ENCODE peak calls at places on chromosome 20, in ten cellular contexts. One of them, this sample, is unnamed.

GRCh38 chr20:47638851-47639250 is 137.2 kb downstream of the NCOA3 start:
- DNase-seq in astrocyte: no peak
- DNase-seq in HL-60: no peak
- DNase-seq in ecto neural progenitor cell: no peak
- DNase-seq in AG04450: no peak
- DNase-seq in right cardiac atrium: no peak
- DNase-seq in stimulated activated CD4-positive, alpha-beta T cell treated with anti-CD3 and anti-CD28 coated beads, Interleukin-12 subunit alpha, Interleukin-12 subunit beta, amount 100 ng/mL, for 4 hours: no peak
- DNase-seq in EH: no peak
- DNase-seq in neural progenitor cell: no peak
- DNase-seq in stimulated activated CD8-positive, alpha-beta memory T cell treated with anti-CD3 and anti-CD28 coated beads, Interleukin-4, amount 100 ng/mL, for 1 hour: no peak
- DNase-seq in this sample: no peak

GRCh38 chr20:24785141-24785924 is 163.7 kb upstream of the CST7 start:
- DNase-seq in astrocyte: peak; percentile 83
- DNase-seq in HL-60: no peak
- DNase-seq in ecto neural progenitor cell: no peak
- DNase-seq in AG04450: no peak
- DNase-seq in right cardiac atrium: no peak
- DNase-seq in stimulated activated CD4-positive, alpha-beta T cell treated with anti-CD3 and anti-CD28 coated beads, Interleukin-12 subunit alpha, Interleukin-12 subunit beta, amount 100 ng/mL, for 4 hours: no peak
- DNase-seq in EH: peak; percentile 81
- DNase-seq in neural progenitor cell: no peak
- DNase-seq in stimulated activated CD8-positive, alpha-beta memory T cell treated with anti-CD3 and anti-CD28 coated beads, Interleukin-4, amount 100 ng/mL, for 1 hour: no peak
- DNase-seq in this sample: no peak

GRCh38 chr20:3744806-3745685 is 12.6 kb downstream of the HSPA12B start:
- DNase-seq in astrocyte: peak; percentile 31
- DNase-seq in HL-60: no peak
- DNase-seq in ecto neural progenitor cell: peak; percentile 90
- DNase-seq in AG04450: no peak
- DNase-seq in right cardiac atrium: peak; percentile 86
- DNase-seq in stimulated activated CD4-positive, alpha-beta T cell treated with anti-CD3 and anti-CD28 coated beads, Interleukin-12 subunit alpha, Interleukin-12 subunit beta, amount 100 ng/mL, for 4 hours: peak; percentile 69
- DNase-seq in EH: no peak
- DNase-seq in neural progenitor cell: peak; percentile 95
- DNase-seq in stimulated activated CD8-positive, alpha-beta memory T cell treated with anti-CD3 and anti-CD28 coated beads, Interleukin-4, amount 100 ng/mL, for 1 hour: peak; percentile 39
- DNase-seq in this sample: peak; percentile 92

GRCh38 chr20:13677241-13677640 is 38.5 kb upstream of the TASP1 start:
- DNase-seq in astrocyte: no peak
- DNase-seq in HL-60: no peak
- DNase-seq in ecto neural progenitor cell: no peak
- DNase-seq in AG04450: no peak
- DNase-seq in right cardiac atrium: no peak
- DNase-seq in stimulated activated CD4-positive, alpha-beta T cell treated with anti-CD3 and anti-CD28 coated beads, Interleukin-12 subunit alpha, Interleukin-12 subunit beta, amount 100 ng/mL, for 4 hours: no peak
- DNase-seq in EH: no peak
- DNase-seq in neural progenitor cell: no peak
- DNase-seq in stimulated activated CD8-positive, alpha-beta memory T cell treated with anti-CD3 and anti-CD28 coated beads, Interleukin-4, amount 100 ng/mL, for 1 hour: no peak
- DNase-seq in this sample: no peak

GRCh38 chr20:15475483-15475882 is 1097.8 kb downstream of the KIF16B start:
- DNase-seq in astrocyte: no peak
- DNase-seq in HL-60: no peak
- DNase-seq in ecto neural progenitor cell: no peak
- DNase-seq in AG04450: no peak
- DNase-seq in right cardiac atrium: peak; percentile 87
- DNase-seq in stimulated activated CD4-positive, alpha-beta T cell treated with anti-CD3 and anti-CD28 coated beads, Interleukin-12 subunit alpha, Interleukin-12 subunit beta, amount 100 ng/mL, for 4 hours: no peak
- DNase-seq in EH: peak; percentile 24
- DNase-seq in neural progenitor cell: no peak
- DNase-seq in stimulated activated CD8-positive, alpha-beta memory T cell treated with anti-CD3 and anti-CD28 coated beads, Interleukin-4, amount 100 ng/mL, for 1 hour: no peak
- DNase-seq in this sample: no peak

GRCh38 chr20:58361549-58361948 is 27.5 kb upstream of the VAPB start:
- DNase-seq in astrocyte: peak; percentile 46
- DNase-seq in HL-60: no peak
- DNase-seq in ecto neural progenitor cell: no peak
- DNase-seq in AG04450: no peak
- DNase-seq in right cardiac atrium: no peak
- DNase-seq in stimulated activated CD4-positive, alpha-beta T cell treated with anti-CD3 and anti-CD28 coated beads, Interleukin-12 subunit alpha, Interleukin-12 subunit beta, amount 100 ng/mL, for 4 hours: no peak
- DNase-seq in EH: peak; percentile 81
- DNase-seq in neural progenitor cell: no peak
- DNase-seq in stimulated activated CD8-positive, alpha-beta memory T cell treated with anti-CD3 and anti-CD28 coated beads, Interleukin-4, amount 100 ng/mL, for 1 hour: no peak
- DNase-seq in this sample: no peak

GRCh38 chr20:6679086-6679485 is 88.4 kb upstream of the BMP2 start:
- DNase-seq in astrocyte: no peak
- DNase-seq in HL-60: no peak
- DNase-seq in ecto neural progenitor cell: no peak
- DNase-seq in AG04450: no peak
- DNase-seq in right cardiac atrium: no peak
- DNase-seq in stimulated activated CD4-positive, alpha-beta T cell treated with anti-CD3 and anti-CD28 coated beads, Interleukin-12 subunit alpha, Interleukin-12 subunit beta, amount 100 ng/mL, for 4 hours: no peak
- DNase-seq in EH: no peak
- DNase-seq in neural progenitor cell: no peak
- DNase-seq in stimulated activated CD8-positive, alpha-beta memory T cell treated with anti-CD3 and anti-CD28 coated beads, Interleukin-4, amount 100 ng/mL, for 1 hour: no peak
- DNase-seq in this sample: no peak

GRCh38 chr20:6055161-6055783 is 1.4 kb upstream of the LRRN4 start:
- DNase-seq in astrocyte: no peak
- DNase-seq in HL-60: no peak
- DNase-seq in ecto neural progenitor cell: no peak
- DNase-seq in AG04450: no peak
- DNase-seq in right cardiac atrium: no peak
- DNase-seq in stimulated activated CD4-positive, alpha-beta T cell treated with anti-CD3 and anti-CD28 coated beads, Interleukin-12 subunit alpha, Interleukin-12 subunit beta, amount 100 ng/mL, for 4 hours: no peak
- DNase-seq in EH: no peak
- DNase-seq in neural progenitor cell: no peak
- DNase-seq in stimulated activated CD8-positive, alpha-beta memory T cell treated with anti-CD3 and anti-CD28 coated beads, Interleukin-4, amount 100 ng/mL, for 1 hour: no peak
- DNase-seq in this sample: no peak

GRCh38 chr20:17620371-17621228 is 50.7 kb downstream of the DSTN start:
- DNase-seq in astrocyte: no peak
- DNase-seq in HL-60: no peak
- DNase-seq in ecto neural progenitor cell: peak; percentile 28
- DNase-seq in AG04450: no peak
- DNase-seq in right cardiac atrium: peak; percentile 60
- DNase-seq in stimulated activated CD4-positive, alpha-beta T cell treated with anti-CD3 and anti-CD28 coated beads, Interleukin-12 subunit alpha, Interleukin-12 subunit beta, amount 100 ng/mL, for 4 hours: no peak
- DNase-seq in EH: no peak
- DNase-seq in neural progenitor cell: no peak
- DNase-seq in stimulated activated CD8-positive, alpha-beta memory T cell treated with anti-CD3 and anti-CD28 coated beads, Interleukin-4, amount 100 ng/mL, for 1 hour: no peak
- DNase-seq in this sample: no peak

GRCh38 chr20:38418509-38419204 is 16.5 kb downstream of the SNHG17 start:
- DNase-seq in astrocyte: peak; percentile 22
- DNase-seq in HL-60: no peak
- DNase-seq in ecto neural progenitor cell: no peak
- DNase-seq in AG04450: no peak
- DNase-seq in right cardiac atrium: peak; percentile 83
- DNase-seq in stimulated activated CD4-positive, alpha-beta T cell treated with anti-CD3 and anti-CD28 coated beads, Interleukin-12 subunit alpha, Interleukin-12 subunit beta, amount 100 ng/mL, for 4 hours: no peak
- DNase-seq in EH: peak; percentile 55
- DNase-seq in neural progenitor cell: no peak
- DNase-seq in stimulated activated CD8-positive, alpha-beta memory T cell treated with anti-CD3 and anti-CD28 coated beads, Interleukin-4, amount 100 ng/mL, for 1 hour: no peak
- DNase-seq in this sample: no peak

GRCh38 chr20:34299925-34300806 is 3.0 kb downstream of the AHCY start:
- DNase-seq in astrocyte: no peak
- DNase-seq in HL-60: no peak
- DNase-seq in ecto neural progenitor cell: no peak
- DNase-seq in AG04450: no peak
- DNase-seq in right cardiac atrium: no peak
- DNase-seq in stimulated activated CD4-positive, alpha-beta T cell treated with anti-CD3 and anti-CD28 coated beads, Interleukin-12 subunit alpha, Interleukin-12 subunit beta, amount 100 ng/mL, for 4 hours: no peak
- DNase-seq in EH: peak; percentile 48
- DNase-seq in neural progenitor cell: no peak
- DNase-seq in stimulated activated CD8-positive, alpha-beta memory T cell treated with anti-CD3 and anti-CD28 coated beads, Interleukin-4, amount 100 ng/mL, for 1 hour: no peak
- DNase-seq in this sample: no peak

GRCh38 chr20:62698231-62698630 is 10.4 kb upstream of the NTSR1 start:
- DNase-seq in astrocyte: no peak
- DNase-seq in HL-60: no peak
- DNase-seq in ecto neural progenitor cell: no peak
- DNase-seq in AG04450: no peak
- DNase-seq in right cardiac atrium: peak; percentile 19
- DNase-seq in stimulated activated CD4-positive, alpha-beta T cell treated with anti-CD3 and anti-CD28 coated beads, Interleukin-12 subunit alpha, Interleukin-12 subunit beta, amount 100 ng/mL, for 4 hours: no peak
- DNase-seq in EH: no peak
- DNase-seq in neural progenitor cell: no peak
- DNase-seq in stimulated activated CD8-positive, alpha-beta memory T cell treated with anti-CD3 and anti-CD28 coated beads, Interleukin-4, amount 100 ng/mL, for 1 hour: no peak
- DNase-seq in this sample: no peak

GRCh38 chr20:10710995-10711775 is 37.4 kb upstream of the JAG1 start:
- DNase-seq in astrocyte: no peak
- DNase-seq in HL-60: no peak
- DNase-seq in ecto neural progenitor cell: no peak
- DNase-seq in AG04450: no peak
- DNase-seq in right cardiac atrium: no peak
- DNase-seq in stimulated activated CD4-positive, alpha-beta T cell treated with anti-CD3 and anti-CD28 coated beads, Interleukin-12 subunit alpha, Interleukin-12 subunit beta, amount 100 ng/mL, for 4 hours: no peak
- DNase-seq in EH: no peak
- DNase-seq in neural progenitor cell: no peak
- DNase-seq in stimulated activated CD8-positive, alpha-beta memory T cell treated with anti-CD3 and anti-CD28 coated beads, Interleukin-4, amount 100 ng/mL, for 1 hour: no peak
- DNase-seq in this sample: no peak

GRCh38 chr20:32289661-32290431 is 12.4 kb downstream of the KIF3B start:
- DNase-seq in astrocyte: no peak
- DNase-seq in HL-60: no peak
- DNase-seq in ecto neural progenitor cell: no peak
- DNase-seq in AG04450: no peak
- DNase-seq in right cardiac atrium: no peak
- DNase-seq in stimulated activated CD4-positive, alpha-beta T cell treated with anti-CD3 and anti-CD28 coated beads, Interleukin-12 subunit alpha, Interleukin-12 subunit beta, amount 100 ng/mL, for 4 hours: no peak
- DNase-seq in EH: no peak
- DNase-seq in neural progenitor cell: no peak
- DNase-seq in stimulated activated CD8-positive, alpha-beta memory T cell treated with anti-CD3 and anti-CD28 coated beads, Interleukin-4, amount 100 ng/mL, for 1 hour: no peak
- DNase-seq in this sample: no peak

GRCh38 chr20:58420798-58421496 is 31.9 kb downstream of the VAPB start:
- DNase-seq in astrocyte: peak; percentile 71
- DNase-seq in HL-60: no peak
- DNase-seq in ecto neural progenitor cell: no peak
- DNase-seq in AG04450: no peak
- DNase-seq in right cardiac atrium: no peak
- DNase-seq in stimulated activated CD4-positive, alpha-beta T cell treated with anti-CD3 and anti-CD28 coated beads, Interleukin-12 subunit alpha, Interleukin-12 subunit beta, amount 100 ng/mL, for 4 hours: no peak
- DNase-seq in EH: peak; percentile 83
- DNase-seq in neural progenitor cell: no peak
- DNase-seq in stimulated activated CD8-positive, alpha-beta memory T cell treated with anti-CD3 and anti-CD28 coated beads, Interleukin-4, amount 100 ng/mL, for 1 hour: no peak
- DNase-seq in this sample: peak; percentile 44

GRCh38 chr20:49103019-49103418 is 56.9 kb downstream of the CSE1L start:
- DNase-seq in astrocyte: no peak
- DNase-seq in HL-60: no peak
- DNase-seq in ecto neural progenitor cell: no peak
- DNase-seq in AG04450: no peak
- DNase-seq in right cardiac atrium: no peak
- DNase-seq in stimulated activated CD4-positive, alpha-beta T cell treated with anti-CD3 and anti-CD28 coated beads, Interleukin-12 subunit alpha, Interleukin-12 subunit beta, amount 100 ng/mL, for 4 hours: no peak
- DNase-seq in EH: no peak
- DNase-seq in neural progenitor cell: no peak
- DNase-seq in stimulated activated CD8-positive, alpha-beta memory T cell treated with anti-CD3 and anti-CD28 coated beads, Interleukin-4, amount 100 ng/mL, for 1 hour: no peak
- DNase-seq in this sample: no peak

GRCh38 chr20:22623211-22623610 is 38.8 kb upstream of the FOXA2 start:
- DNase-seq in astrocyte: no peak
- DNase-seq in HL-60: no peak
- DNase-seq in ecto neural progenitor cell: no peak
- DNase-seq in AG04450: no peak
- DNase-seq in right cardiac atrium: no peak
- DNase-seq in stimulated activated CD4-positive, alpha-beta T cell treated with anti-CD3 and anti-CD28 coated beads, Interleukin-12 subunit alpha, Interleukin-12 subunit beta, amount 100 ng/mL, for 4 hours: no peak
- DNase-seq in EH: no peak
- DNase-seq in neural progenitor cell: no peak
- DNase-seq in stimulated activated CD8-positive, alpha-beta memory T cell treated with anti-CD3 and anti-CD28 coated beads, Interleukin-4, amount 100 ng/mL, for 1 hour: no peak
- DNase-seq in this sample: no peak

GRCh38 chr20:32444474-32445220 is 86.5 kb downstream of the ASXL1 start:
- DNase-seq in astrocyte: no peak
- DNase-seq in HL-60: no peak
- DNase-seq in ecto neural progenitor cell: peak; percentile 32
- DNase-seq in AG04450: no peak
- DNase-seq in right cardiac atrium: no peak
- DNase-seq in stimulated activated CD4-positive, alpha-beta T cell treated with anti-CD3 and anti-CD28 coated beads, Interleukin-12 subunit alpha, Interleukin-12 subunit beta, amount 100 ng/mL, for 4 hours: no peak
- DNase-seq in EH: no peak
- DNase-seq in neural progenitor cell: no peak
- DNase-seq in stimulated activated CD8-positive, alpha-beta memory T cell treated with anti-CD3 and anti-CD28 coated beads, Interleukin-4, amount 100 ng/mL, for 1 hour: no peak
- DNase-seq in this sample: no peak

GRCh38 chr20:18506744-18507143 is 996 bp upstream of the SEC23B start:
- DNase-seq in astrocyte: no peak
- DNase-seq in HL-60: no peak
- DNase-seq in ecto neural progenitor cell: no peak
- DNase-seq in AG04450: no peak
- DNase-seq in right cardiac atrium: no peak
- DNase-seq in stimulated activated CD4-positive, alpha-beta T cell treated with anti-CD3 and anti-CD28 coated beads, Interleukin-12 subunit alpha, Interleukin-12 subunit beta, amount 100 ng/mL, for 4 hours: no peak
- DNase-seq in EH: no peak
- DNase-seq in neural progenitor cell: no peak
- DNase-seq in stimulated activated CD8-positive, alpha-beta memory T cell treated with anti-CD3 and anti-CD28 coated beads, Interleukin-4, amount 100 ng/mL, for 1 hour: no peak
- DNase-seq in this sample: no peak

GRCh38 chr20:63120286-63121090 is 95.4 kb downstream of the YTHDF1 start:
- DNase-seq in astrocyte: no peak
- DNase-seq in HL-60: no peak
- DNase-seq in ecto neural progenitor cell: no peak
- DNase-seq in AG04450: no peak
- DNase-seq in right cardiac atrium: peak; percentile 40
- DNase-seq in stimulated activated CD4-positive, alpha-beta T cell treated with anti-CD3 and anti-CD28 coated beads, Interleukin-12 subunit alpha, Interleukin-12 subunit beta, amount 100 ng/mL, for 4 hours: no peak
- DNase-seq in EH: no peak
- DNase-seq in neural progenitor cell: no peak
- DNase-seq in stimulated activated CD8-positive, alpha-beta memory T cell treated with anti-CD3 and anti-CD28 coated beads, Interleukin-4, amount 100 ng/mL, for 1 hour: no peak
- DNase-seq in this sample: no peak

GRCh38 chr20:51492167-51493092 is 50.1 kb downstream of the NFATC2 start:
- DNase-seq in astrocyte: peak; percentile 73
- DNase-seq in HL-60: peak; percentile 37
- DNase-seq in ecto neural progenitor cell: no peak
- DNase-seq in AG04450: no peak
- DNase-seq in right cardiac atrium: peak; percentile 95
- DNase-seq in stimulated activated CD4-positive, alpha-beta T cell treated with anti-CD3 and anti-CD28 coated beads, Interleukin-12 subunit alpha, Interleukin-12 subunit beta, amount 100 ng/mL, for 4 hours: no peak
- DNase-seq in EH: no peak
- DNase-seq in neural progenitor cell: peak; percentile 26
- DNase-seq in stimulated activated CD8-positive, alpha-beta memory T cell treated with anti-CD3 and anti-CD28 coated beads, Interleukin-4, amount 100 ng/mL, for 1 hour: no peak
- DNase-seq in this sample: no peak

GRCh38 chr20:61667056-61667792 is 398.5 kb downstream of the TAF4 start:
- DNase-seq in astrocyte: no peak
- DNase-seq in HL-60: no peak
- DNase-seq in ecto neural progenitor cell: no peak
- DNase-seq in AG04450: no peak
- DNase-seq in right cardiac atrium: peak; percentile 32
- DNase-seq in stimulated activated CD4-positive, alpha-beta T cell treated with anti-CD3 and anti-CD28 coated beads, Interleukin-12 subunit alpha, Interleukin-12 subunit beta, amount 100 ng/mL, for 4 hours: no peak
- DNase-seq in EH: no peak
- DNase-seq in neural progenitor cell: no peak
- DNase-seq in stimulated activated CD8-positive, alpha-beta memory T cell treated with anti-CD3 and anti-CD28 coated beads, Interleukin-4, amount 100 ng/mL, for 1 hour: no peak
- DNase-seq in this sample: no peak